ENCODE peak calls at places on chromosomes 11 and 22, in nine cellular contexts. T, M, Y, B, K, F, U, I and J are unnamed samples.

GRCh38 chr22:45757936-45758335 is 86.3 kb downstream of the ATXN10 start:
- DNase-seq in T (no peak), M (no peak), Y (no peak), B (no peak), K (no peak), F (no peak), U (no peak), I (no peak), J (no peak)

GRCh38 chr11:86176165-86176884 is 68.2 kb upstream of the EED start:
- DNase-seq in T (peak; percentile 23), M (no peak), Y (no peak), B (no peak), K (no peak), F (no peak), U (no peak), I (no peak), J (no peak)

GRCh38 chr11:56045538-56045937 is 18.1 kb downstream of the OR5AS1 start:
- DNase-seq in T (no peak), M (no peak), Y (no peak), B (no peak), K (no peak), F (no peak), U (no peak), I (no peak), J (no peak)

GRCh38 chr11:11163256-11163655 is 189.8 kb downstream of the CSNK2A3 start:
- DNase-seq in T (no peak), M (no peak), Y (no peak), B (no peak), K (no peak), F (no peak), U (no peak), I (no peak), J (no peak)

GRCh38 chr11:70538641-70539359 is 140.5 kb downstream of the CTTN start:
- DNase-seq in T (no peak), M (no peak), Y (no peak), B (no peak), K (peak; percentile 67), F (no peak), U (no peak), I (no peak), J (no peak)

GRCh38 chr11:118914178-118914918 is 11.4 kb downstream of the BCL9L start:
- DNase-seq in T (peak; percentile 78), M (peak; percentile 49), Y (peak; percentile 70), B (no peak), K (no peak), F (no peak), U (peak; percentile 87), I (no peak), J (no peak)

GRCh38 chr22:50521710-50522109 is 3.7 kb downstream of the SCO2 start:
- DNase-seq in T (no peak), M (no peak), Y (no peak), B (no peak), K (no peak), F (no peak), U (no peak), I (no peak), J (no peak)

GRCh38 chr11:46490576-46491100 is 99.1 kb upstream of the CHRM4 start:
- DNase-seq in T (no peak), M (no peak), Y (no peak), B (no peak), K (no peak), F (no peak), U (no peak), I (no peak), J (no peak)